ENCODE peak calls at places on chromosomes 4 and X, in eight cellular contexts. G is choroid plexus epithelial cell, Z is lower leg skin, M is PC-9, D is upper lobe of left lung, S is fibroblast of the aortic adventitia, T is AG09309, K is foreskin fibroblast. L is an unnamed sample.

GRCh38 chr4:3388461-3389185 is 53.1 kb upstream of the HGFAC start:
- DNase-seq in G (peak), K (peak), M (no peak), T (peak), S (peak), Z (peak), D (peak), L (peak)

GRCh38 chr4:105343523-105343931 is 130.3 kb downstream of the PPA2 start:
- DNase-seq in D (no peak), K (peak), S (peak), G (peak), M (no peak), Z (no peak), T (no peak), L (no peak)

GRCh38 chrX:111914398-111915092 is 38.6 kb downstream of the TRPC5OS start:
- DNase-seq in G (no peak), T (no peak), K (no peak), M (peak), Z (no peak), D (no peak), S (no peak), L (peak)

GRCh38 chrX:31213941-31214340 is 142.1 kb upstream of the FTHL17 start:
- DNase-seq in S (peak), M (no peak), G (peak), T (no peak), D (no peak), Z (no peak), K (peak), L (peak)

GRCh38 chrX:137430984-137431475 is 134.9 kb upstream of the ZIC3 start:
- DNase-seq in G (no peak), M (no peak), S (no peak), K (no peak), Z (no peak), T (no peak), D (no peak), L (no peak)

GRCh38 chr4:41505161-41505653 is 32.8 kb upstream of the LIMCH1 start:
- DNase-seq in Z (no peak), S (peak), T (no peak), K (peak), D (no peak), M (no peak), G (no peak), L (no peak)

GRCh38 chrX:149720021-149720689 is 8.3 kb downstream of the MAGEA11 start:
- DNase-seq in D (no peak), Z (peak), S (no peak), K (no peak), M (no peak), G (no peak), T (no peak), L (no peak)

GRCh38 chrX:112270991-112271390 is 188.4 kb upstream of the TRPC5 start:
- DNase-seq in D (no peak), Z (no peak), T (no peak), G (no peak), K (no peak), S (no peak), M (no peak), L (no peak)

GRCh38 chr4:103415801-103416200 is 217.7 kb upstream of the CENPE start:
- DNase-seq in S (no peak), Z (no peak), T (no peak), D (no peak), M (no peak), K (no peak), G (no peak), L (no peak)

GRCh38 chrX:149871940-149872339 is 9.0 kb upstream of the MAGEA8 start:
- DNase-seq in Z (no peak), T (no peak), G (peak), M (peak), K (peak), D (no peak), S (no peak), L (peak)

GRCh38 chr4:78585633-78586032 is 34.1 kb downstream of the ANXA3 start:
- DNase-seq in T (no peak), S (no peak), G (no peak), D (no peak), K (peak), M (no peak), Z (no peak), L (no peak)

GRCh38 chr4:87835192-87835591 is 2.4 kb downstream of the MEPE start:
- DNase-seq in M (no peak), T (no peak), K (peak), D (no peak), S (no peak), G (peak), Z (no peak), L (peak)

GRCh38 chrX:1244164-1245076 is 24.2 kb upstream of the CSF2RA start:
- DNase-seq in D (no peak), K (no peak), M (no peak), S (no peak), T (no peak), Z (no peak), G (no peak), L (no peak)

GRCh38 chrX:150482537-150483217 is 85.7 kb upstream of the MTM1 start:
- DNase-seq in T (peak), S (peak), M (peak), D (no peak), K (peak), Z (no peak), G (peak), L (peak)

GRCh38 chrX:19377799-19378198 is 34.1 kb downstream of the PDHA1 start:
- DNase-seq in M (no peak), D (no peak), G (no peak), Z (peak), K (no peak), T (no peak), S (no peak), L (no peak)

GRCh38 chrX:24646745-24647182 is 383 bp downstream of the PCYT1B start:
- DNase-seq in K (peak), D (no peak), S (peak), T (no peak), Z (no peak), M (no peak), G (peak), L (peak)

GRCh38 chrX:115322375-115322774 is 32.9 kb downstream of the LUZP4 start:
- DNase-seq in M (no peak), K (no peak), T (no peak), G (no peak), S (no peak), D (no peak), Z (no peak), L (no peak)

GRCh38 chr4:881709-882108 is 50.4 kb downstream of the GAK start:
- DNase-seq in Z (no peak), T (no peak), K (no peak), D (peak), S (no peak), G (no peak), M (no peak), L (no peak)

GRCh38 chrX:72271812-72272211 is 5.2 kb downstream of the RPS4X start:
- DNase-seq in K (no peak), G (no peak), S (no peak), D (no peak), T (no peak), Z (no peak), M (no peak), L (peak)

GRCh38 chr4:48710446-48711209 is 69.5 kb downstream of the FRYL start:
- DNase-seq in K (peak), T (no peak), S (peak), Z (no peak), D (no peak), M (no peak), G (peak), L (peak)

GRCh38 chr4:17236686-17237085 is 275.2 kb downstream of the QDPR start:
- DNase-seq in Z (no peak), M (no peak), D (no peak), S (peak), T (peak), K (peak), G (peak), L (no peak)

GRCh38 chrX:66676990-66677389 is 38.1 kb upstream of the EDA2R start:
- DNase-seq in M (no peak), T (peak), Z (no peak), S (peak), K (peak), D (no peak), G (peak), L (peak)

GRCh38 chr4:6362896-6363295 is 93.2 kb downstream of the WFS1 start:
- DNase-seq in S (peak), G (peak), D (no peak), Z (no peak), M (no peak), T (no peak), K (peak), L (no peak)

GRCh38 chrX:47927212-47927611 is 76.6 kb downstream of the ZNF182 start:
- DNase-seq in T (no peak), K (no peak), Z (no peak), S (no peak), D (no peak), M (no peak), G (no peak), L (no peak)

GRCh38 chrX:17542123-17542522 is 167.1 kb downstream of the NHS start:
- DNase-seq in D (no peak), T (no peak), G (no peak), Z (no peak), M (no peak), S (no peak), K (no peak), L (no peak)

GRCh38 chr4:142396279-142396678 is 449.8 kb downstream of the INPP4B start:
- DNase-seq in M (no peak), G (no peak), D (no peak), T (no peak), S (peak), Z (no peak), K (peak), L (peak)

GRCh38 chr4:13821522-13821921 is 194.0 kb upstream of the BOD1L1 start:
- DNase-seq in Z (no peak), M (no peak), D (no peak), S (no peak), K (no peak), T (no peak), G (peak), L (no peak)

GRCh38 chrX:38817004-38817703 is 15.9 kb downstream of the MID1IP1 start:
- DNase-seq in K (peak), S (peak), G (peak), D (no peak), T (no peak), Z (no peak), M (no peak), L (peak)

GRCh38 chrX:23952984-23953907 is 45.4 kb downstream of the CXorf58 start:
- DNase-seq in G (peak), K (no peak), Z (peak), T (no peak), S (no peak), D (no peak), M (no peak), L (no peak)

GRCh38 chr4:41657561-41657960 is 91.0 kb downstream of the PHOX2B start:
- DNase-seq in G (peak), S (no peak), Z (no peak), T (no peak), D (no peak), K (no peak), M (no peak), L (peak)

GRCh38 chr4:85677286-85677685 is 202.3 kb downstream of the ARHGAP24 start:
- DNase-seq in K (peak), M (no peak), Z (no peak), S (peak), D (no peak), G (peak), T (no peak), L (no peak)

GRCh38 chr4:113665036-113665435 is 96.5 kb downstream of the CAMK2D start:
- DNase-seq in G (no peak), D (no peak), M (no peak), T (no peak), Z (no peak), K (peak), S (no peak), L (peak)

GRCh38 chrX:154732421-154733071 is 18.3 kb downstream of the GAB3 start:
- DNase-seq in D (no peak), K (peak), S (no peak), Z (no peak), G (peak), M (peak), T (no peak), L (peak)

GRCh38 chr4:23930750-23931488 is 41.1 kb upstream of the PPARGC1A start:
- DNase-seq in S (no peak), K (peak), Z (peak), D (peak), M (no peak), G (peak), T (no peak), L (no peak)

GRCh38 chr4:151950993-151951726 is 190.4 kb upstream of the GATB start:
- DNase-seq in G (no peak), D (no peak), S (no peak), T (no peak), M (no peak), Z (no peak), K (no peak), L (no peak)

GRCh38 chr4:20512053-20512810 is 188.0 kb upstream of the PACRGL start:
- DNase-seq in G (peak), Z (no peak), K (no peak), D (no peak), S (peak), M (no peak), T (no peak), L (peak)

GRCh38 chrX:53547668-53548067 is 113.5 kb upstream of the HSD17B10 start:
- DNase-seq in D (no peak), M (no peak), T (no peak), G (no peak), K (no peak), S (no peak), Z (peak), L (no peak)

GRCh38 chr4:165360985-165361678 is 17.7 kb upstream of the CPE start:
- DNase-seq in Z (no peak), G (no peak), K (no peak), D (no peak), M (no peak), T (no peak), S (no peak), L (no peak)

GRCh38 chr4:165351359-165352130 is 24.1 kb downstream of the MSMO1 start:
- DNase-seq in T (no peak), Z (no peak), G (no peak), S (no peak), M (no peak), D (no peak), K (no peak), L (no peak)

GRCh38 chr4:165359501-165359900 is 19.3 kb upstream of the CPE start:
- DNase-seq in Z (no peak), M (no peak), S (peak), T (no peak), K (peak), D (no peak), G (peak), L (peak)

GRCh38 chr4:165360041-165360782 is 18.6 kb upstream of the CPE start:
- DNase-seq in S (peak), Z (no peak), G (peak), T (peak), D (no peak), K (peak), M (no peak), L (no peak)

DNA sequence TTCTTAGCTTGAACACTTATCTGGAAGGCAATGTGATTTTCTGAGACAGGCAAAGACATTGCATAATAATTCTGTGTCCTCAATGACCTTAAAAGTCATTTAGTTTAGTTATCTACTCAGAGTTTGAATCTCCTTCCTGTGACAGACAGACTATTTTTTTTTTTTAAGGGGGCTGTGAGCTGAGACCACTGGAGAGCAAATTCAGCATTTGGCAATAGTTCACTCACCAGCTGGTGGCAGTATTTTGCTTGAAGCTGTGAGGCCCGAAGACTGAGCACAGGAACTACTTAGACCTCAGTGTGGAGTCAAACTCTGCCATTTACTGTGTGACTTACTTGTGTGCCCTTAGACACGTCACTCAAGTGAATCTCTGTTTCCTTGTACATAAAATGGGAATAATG is 22.9 kb upstream of the CPE start:
- DNase-seq in Z (no peak), M (no peak), S (peak), T (no peak), G (peak), D (no peak), K (peak), L (peak)
- TF ChIP-seq CTCF in Z (no peak), M (peak), S (peak), T (peak), G (peak), D (no peak), K (peak), L (peak)

GRCh38 chr4:141134051-141134450 is 782 bp upstream of the RNF150 start:
- DNase-seq in M (no peak), T (no peak), K (peak), S (no peak), G (peak), D (no peak), Z (no peak), L (no peak)
- TF ChIP-seq CTCF in M (no peak), T (peak), K (peak), S (no peak), G (peak), D (no peak), Z (no peak), L (no peak)

DNA sequence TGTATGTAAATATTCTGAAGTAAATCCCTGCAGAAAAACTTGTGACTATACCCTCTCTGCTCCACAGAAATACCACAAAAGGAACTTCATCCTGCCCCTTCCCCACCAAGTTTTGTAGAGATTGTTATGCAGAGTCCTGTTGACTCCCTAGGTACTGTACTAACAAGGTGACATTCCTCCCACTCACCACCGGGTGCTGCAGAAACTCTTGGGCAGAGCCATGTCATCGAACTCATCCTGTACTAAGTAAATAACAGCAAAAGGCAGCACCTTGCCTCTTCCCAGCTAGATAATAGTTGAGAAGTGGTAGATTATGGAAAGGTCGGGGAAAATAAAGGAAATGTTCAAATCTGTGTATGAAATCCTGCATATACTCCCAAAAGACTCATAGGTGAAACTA is 233.3 kb downstream of the STPG2 start:
- DNase-seq in K (no peak), S (no peak), T (no peak), D (no peak), M (no peak), G (peak), Z (no peak), L (peak)
- TF ChIP-seq CTCF in K (no peak), S (no peak), T (no peak), D (no peak), M (peak), G (no peak), Z (no peak), L (no peak)

DNA sequence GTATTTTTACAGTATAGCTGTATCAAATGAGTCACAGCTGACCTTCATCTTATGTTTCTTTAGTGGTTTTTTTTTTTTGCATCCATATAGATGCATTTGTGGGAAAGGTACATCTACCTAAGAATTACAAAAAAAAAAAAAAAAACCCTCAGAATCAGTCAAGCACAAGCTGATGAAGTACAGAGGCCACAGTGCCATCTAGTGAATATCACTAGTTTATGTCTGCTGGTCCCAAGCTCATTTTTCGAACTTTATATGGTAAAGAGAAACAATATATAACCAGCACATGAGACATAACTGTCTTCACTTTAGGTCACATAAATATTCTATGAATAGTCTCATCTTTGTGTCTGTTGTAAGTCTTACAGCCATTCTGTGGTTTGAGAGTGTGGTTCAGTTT is 220.1 kb downstream of the DLG3 start:
- DNase-seq in G (peak), T (no peak), Z (no peak), M (no peak), K (peak), S (peak), D (no peak), L (peak)
- TF ChIP-seq CTCF in G (peak), T (peak), Z (no peak), M (peak), K (peak), S (peak), D (no peak), L (peak)

GRCh38 chr4:18369561-18369960 is 348.0 kb upstream of the LCORL start:
- DNase-seq in G (no peak), S (no peak), M (no peak), T (no peak), D (no peak), K (no peak), Z (no peak), L (no peak)

GRCh38 chr4:18366136-18366535 is 344.6 kb upstream of the LCORL start:
- DNase-seq in K (no peak), S (no peak), Z (no peak), T (no peak), D (no peak), M (no peak), G (no peak), L (no peak)

DNA sequence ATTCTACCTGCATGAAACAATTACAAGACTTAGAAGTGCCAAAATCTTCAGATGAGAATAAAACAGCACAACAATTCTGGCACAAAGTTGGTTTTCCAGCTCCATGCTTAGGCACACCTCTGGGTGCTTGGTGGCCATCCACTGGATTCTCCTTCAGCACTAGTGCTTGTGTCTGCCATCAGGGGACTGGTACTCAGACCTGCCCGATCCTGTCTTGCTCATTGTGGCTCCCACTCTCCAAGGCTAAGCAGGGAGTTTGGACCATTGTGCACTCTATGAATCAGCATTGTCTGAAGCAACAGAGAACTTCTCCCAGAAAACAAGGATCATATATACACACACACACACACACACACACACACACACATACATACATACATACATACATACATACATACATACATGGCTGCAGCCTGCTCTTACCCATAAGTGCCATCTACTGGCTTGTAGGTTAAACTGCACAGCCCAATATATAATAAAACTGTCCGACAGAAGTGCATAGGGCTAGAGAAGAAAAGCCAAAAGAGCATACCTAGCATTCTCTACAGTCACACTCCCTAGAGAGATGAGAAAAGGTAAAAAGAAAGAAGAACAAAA is 345.3 kb upstream of the LCORL start:
- DNase-seq in Z (no peak), M (no peak), K (peak), D (no peak), G (peak), S (peak), T (no peak), L (peak)
- TF ChIP-seq CTCF in Z (no peak), M (peak), K (peak), D (peak), G (peak), S (peak), T (peak), L (peak)

GRCh38 chr4:65865489-65865888 is 195.2 kb upstream of the EPHA5 start:
- DNase-seq in T (no peak), G (peak), D (no peak), Z (no peak), S (peak), M (no peak), K (no peak), L (peak)
- TF ChIP-seq CTCF in T (peak), G (peak), D (no peak), Z (no peak), S (peak), M (peak), K (peak), L (peak)

GRCh38 chr4:76246025-76246424 is 5.5 kb upstream of the FAM47E start:
- DNase-seq in K (no peak), T (no peak), D (no peak), Z (no peak), G (no peak), M (no peak), S (no peak), L (no peak)
- TF ChIP-seq CTCF in K (no peak), T (no peak), D (no peak), Z (no peak), G (no peak), M (no peak), S (no peak), L (peak)

DNA sequence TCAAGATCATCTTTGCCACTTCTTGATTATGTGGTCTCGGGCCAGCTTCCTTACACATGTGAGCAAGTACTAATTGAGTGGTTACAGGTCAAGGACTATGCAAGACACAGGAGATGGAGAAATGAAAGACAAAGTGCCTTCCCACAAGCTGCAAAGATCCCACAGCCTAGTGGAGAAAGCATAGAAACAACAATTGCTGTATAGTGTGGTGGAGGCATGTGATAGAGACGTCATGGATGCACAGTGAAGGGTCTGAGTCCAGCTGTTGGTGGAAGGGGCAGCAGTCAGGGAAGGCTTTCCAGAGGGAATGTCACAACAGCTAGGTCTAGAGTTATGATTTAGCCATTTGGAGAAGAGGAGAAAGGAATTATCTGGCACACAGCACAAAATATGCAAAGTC is 210.6 kb downstream of the KDR start:
- DNase-seq in G (no peak), Z (no peak), S (no peak), K (no peak), M (no peak), D (no peak), T (no peak), L (no peak)
- TF ChIP-seq CTCF in G (no peak), Z (no peak), S (no peak), K (no peak), M (no peak), D (no peak), T (no peak), L (no peak)

L was measured in bronchial epithelial cell.